ENCODE peak calls at places on chromosomes 13 and 19, in six cellular contexts. V, C, A, P, H and S are unnamed samples.

GRCh38 chr19:4059931-4060620 is 6.6 kb downstream of the ZBTB7A start:
- DNase-seq in H (peak), A (peak), C (peak), V (peak), P (peak), S (no peak)

GRCh38 chr19:31064486-31064885 is 284.8 kb downstream of the TSHZ3 start:
- DNase-seq in C (no peak), A (no peak), P (no peak), V (no peak), H (no peak), S (no peak)

GRCh38 chr19:1076951-1077350 is 10.0 kb downstream of the ARHGAP45 start:
- DNase-seq in C (peak), H (peak), P (peak), V (no peak), A (peak), S (no peak)

GRCh38 chr19:32864318-32865007 is 5.1 kb downstream of the SLC7A9 start:
- DNase-seq in C (peak), H (peak), V (no peak), P (no peak), A (no peak), S (no peak)

GRCh38 chr13:112725346-112726017 is 35.6 kb downstream of the ATP11A start:
- DNase-seq in H (peak), C (peak), A (peak), V (no peak), P (peak), S (no peak)

GRCh38 chr19:35044317-35045117 is 3.0 kb downstream of the HPN start:
- DNase-seq in A (no peak), H (no peak), V (peak), C (peak), P (peak), S (peak)

GRCh38 chr13:29684441-29684840 is 89.0 kb upstream of the SLC7A1 start:
- DNase-seq in C (no peak), V (no peak), H (no peak), A (no peak), P (no peak), S (no peak)

GRCh38 chr13:33006646-33007045 is 9.6 kb upstream of the KL start:
- DNase-seq in A (no peak), C (no peak), V (no peak), P (no peak), H (no peak), S (no peak)

GRCh38 chr19:30596268-30596667 is 224.1 kb downstream of the ZNF536 start:
- DNase-seq in V (no peak), P (no peak), A (no peak), C (no peak), H (no peak), S (no peak)

GRCh38 chr13:22176968-22177545 is 506.2 kb downstream of the FGF9 start:
- DNase-seq in C (no peak), P (no peak), V (no peak), H (no peak), A (no peak), S (no peak)

GRCh38 chr19:18340237-18340989 is at the start of gene PGPEP1:
- DNase-seq in A (peak), H (peak), C (peak), V (peak), P (peak), S (no peak)

DNA sequence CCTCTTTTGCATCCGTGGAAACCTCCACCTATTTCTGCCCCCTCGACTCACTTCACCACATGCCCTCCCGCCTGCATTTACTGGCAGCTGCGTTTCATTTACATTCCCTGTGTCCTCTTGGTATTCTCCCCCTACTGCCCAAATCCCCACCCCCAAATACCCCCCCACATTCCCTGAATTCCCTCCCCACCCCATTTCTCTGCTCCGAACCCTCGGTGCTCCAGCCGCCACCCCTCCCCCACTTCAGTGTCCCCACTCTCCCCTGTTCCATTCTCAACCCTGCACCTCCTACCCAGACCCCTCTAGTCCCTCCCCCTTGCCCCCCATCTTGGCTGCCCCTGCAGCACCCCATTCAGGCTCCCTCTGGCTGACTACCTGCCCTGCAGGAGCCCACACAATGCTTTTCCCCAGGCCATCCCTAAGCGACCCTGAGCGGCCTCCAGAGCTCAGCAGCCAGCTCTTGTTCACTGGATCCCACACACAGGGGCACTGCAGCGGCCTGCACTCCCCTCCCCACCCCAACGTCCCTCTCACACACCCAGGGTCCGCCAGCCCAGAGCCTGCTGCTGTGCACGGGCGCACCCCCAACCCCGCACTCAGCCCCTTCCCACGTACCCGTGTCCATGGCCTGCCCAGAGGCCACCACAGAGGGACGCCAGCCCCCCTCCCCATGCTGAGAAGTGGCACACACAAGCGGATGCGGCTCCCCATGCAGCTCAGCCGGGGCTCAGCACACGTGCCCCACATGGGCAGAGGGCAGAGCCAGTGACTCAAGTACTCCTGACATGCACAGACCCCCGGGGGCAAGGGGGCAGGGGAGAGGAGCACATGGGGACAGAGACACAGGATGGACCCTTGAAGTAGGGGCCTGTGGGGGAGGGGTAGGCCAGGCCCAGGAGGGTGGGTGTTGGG is 26.3 kb downstream of the SHANK1 start:
- DNase-seq in P (no peak), V (no peak), C (peak), A (no peak), H (no peak), S (no peak)
- H3K4me3 ChIP-seq in P (no peak), V (no peak), C (no peak), A (no peak), H (no peak), S (no peak)

DNA sequence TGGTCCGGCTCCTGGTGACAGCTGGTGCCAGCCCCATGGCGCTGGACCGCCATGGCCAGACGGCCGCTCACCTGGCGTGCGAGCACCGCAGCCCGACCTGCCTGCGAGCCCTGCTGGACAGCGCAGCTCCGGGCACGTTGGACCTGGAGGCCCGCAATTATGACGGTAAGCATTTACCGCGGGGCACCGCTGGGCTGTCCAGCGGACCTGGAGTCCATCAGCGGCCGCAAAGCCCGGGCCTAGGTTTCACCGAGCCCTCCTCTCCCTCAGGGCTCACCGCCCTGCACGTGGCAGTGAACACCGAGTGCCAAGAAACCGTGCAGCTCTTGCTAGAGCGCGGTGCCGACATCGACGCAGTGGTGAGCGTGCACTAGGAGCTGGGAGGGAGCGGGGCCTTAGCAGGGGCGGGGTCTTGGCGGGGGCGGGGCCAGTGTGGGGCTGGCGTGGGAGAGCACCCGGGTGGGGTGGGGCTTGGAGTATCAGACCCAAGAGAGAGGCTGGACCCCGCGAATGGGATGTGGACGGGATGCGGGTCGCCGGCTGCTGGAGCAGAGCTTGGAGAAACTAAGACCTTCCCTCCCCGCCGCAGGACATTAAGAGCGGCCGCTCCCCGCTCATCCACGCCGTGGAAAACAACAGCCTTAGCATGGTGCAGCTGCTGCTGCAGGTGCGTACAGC is 8.7 kb downstream of the BCL3 start:
- DNase-seq in C (peak), P (peak), A (no peak), H (no peak), V (peak), S (no peak)
- H3K4me3 ChIP-seq in C (peak), P (peak), A (peak), H (peak), V (peak), S (no peak)

DNA sequence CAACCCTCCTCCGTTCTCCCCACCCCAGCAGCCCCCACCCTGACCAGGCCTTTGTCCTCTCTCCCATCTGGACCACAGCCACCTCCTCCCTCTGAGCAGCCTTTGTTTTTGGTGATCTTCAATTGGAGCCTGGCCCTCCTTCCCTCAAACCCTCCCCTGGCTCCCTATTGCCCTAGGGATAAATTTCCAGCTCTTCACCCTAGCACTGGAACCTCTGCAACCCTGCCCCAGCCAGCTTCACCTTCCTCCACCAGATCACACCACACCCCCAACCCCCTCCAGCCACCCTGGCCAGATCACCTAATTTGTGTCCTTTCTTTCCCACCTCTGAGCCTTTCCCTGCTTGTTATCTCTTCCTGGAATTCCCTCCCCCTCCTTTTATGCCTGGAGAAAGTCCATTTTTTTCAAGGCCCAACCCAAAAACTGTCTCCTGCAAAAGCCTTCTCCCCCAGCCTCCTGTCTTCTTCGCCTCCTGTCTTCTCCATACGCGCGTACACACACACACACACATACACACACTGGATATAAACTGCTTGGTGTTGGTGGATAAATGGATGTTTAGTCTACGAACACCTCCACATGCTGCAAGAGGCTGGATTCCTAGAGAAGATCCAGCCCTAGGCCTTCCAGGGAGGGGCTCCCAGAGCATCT is 5.2 kb upstream of the TLE2 start:
- DNase-seq in C (no peak), H (no peak), P (no peak), A (no peak), V (no peak), S (no peak)
- H3K4me3 ChIP-seq in C (peak), H (no peak), P (peak), A (peak), V (peak), S (no peak)

DNA sequence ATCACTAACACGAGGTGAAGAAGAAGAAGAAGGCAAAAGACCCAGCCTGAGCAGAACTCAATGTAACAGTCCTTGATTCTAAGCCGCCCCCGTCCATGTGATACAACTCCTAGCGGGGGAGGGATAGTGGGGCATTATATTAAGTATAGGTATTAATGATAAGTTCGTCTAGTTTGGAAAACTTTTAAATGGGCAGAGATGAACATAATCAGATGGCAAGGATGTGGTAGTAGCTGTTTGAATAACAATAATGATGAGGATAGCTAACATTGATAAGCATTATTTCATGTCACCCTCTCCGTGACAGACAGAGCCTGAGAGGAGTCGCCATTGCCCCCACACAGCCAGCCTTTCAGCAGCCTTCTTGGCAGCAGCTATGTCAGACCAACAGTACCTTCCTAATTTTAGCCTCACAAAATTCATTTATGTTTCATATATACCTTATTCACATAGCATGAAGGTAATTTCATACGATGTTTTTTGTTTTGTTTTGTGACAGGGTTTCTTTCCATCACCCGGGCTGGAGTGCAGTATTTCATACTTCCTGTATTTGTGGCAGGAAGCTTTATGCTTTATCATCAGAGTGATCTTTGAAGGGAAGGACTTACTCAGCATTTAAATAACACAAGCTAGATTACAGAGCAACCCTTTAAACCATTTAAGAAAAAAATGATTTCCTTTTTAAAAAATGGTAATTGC is 64.4 kb upstream of the NPAS1 start:
- DNase-seq in C (no peak), H (no peak), P (no peak), V (no peak), A (no peak), S (no peak)
- H3K4me3 ChIP-seq in C (no peak), H (peak), P (no peak), V (peak), A (peak), S (no peak)